ENCODE peak calls at places on chromosomes 16 and 17, in five cellular contexts. Y is AG04450, E is SK-N-SH, C is left ventricle myocardium inferior, Q is fibroblast of lung. R is an unnamed sample.

GRCh38 chr17:55089955-55090573 is 121.5 kb downstream of the STXBP4 start:
- DNase-seq in C (no peak), E (no peak), Y (no peak), Q (peak), R (no peak)

GRCh38 chr16:82016268-82016667 is 5.0 kb upstream of the SDR42E1 start:
- DNase-seq in Q (peak), Y (no peak), C (no peak), E (peak), R (no peak)

GRCh38 chr17:40727447-40728231 is 24.1 kb upstream of the KRT24 start:
- DNase-seq in C (no peak), Y (peak), Q (peak), E (no peak), R (no peak)

GRCh38 chr16:12706628-12707027 is 97.1 kb downstream of the CPPED1 start:
- DNase-seq in Y (no peak), Q (no peak), E (no peak), C (no peak), R (no peak)

GRCh38 chr17:19752216-19753048 is 4.3 kb upstream of the ALDH3A1 start:
- DNase-seq in E (no peak), Q (no peak), Y (no peak), C (no peak), R (no peak)

GRCh38 chr17:69967910-69968411 is 107.1 kb upstream of the KCNJ16 start:
- DNase-seq in C (no peak), Q (peak), E (no peak), Y (peak), R (peak)

GRCh38 chr17:12789075-12789975 is at the start of gene ARHGAP44:
- DNase-seq in E (peak), Q (peak), Y (no peak), C (peak), R (no peak)

GRCh38 chr16:55737318-55737717 is 81.5 kb downstream of the SLC6A2 start:
- DNase-seq in Q (no peak), E (no peak), C (no peak), Y (no peak), R (no peak)

GRCh38 chr16:31130336-31130812 is 5.2 kb downstream of the PRSS8 start:
- DNase-seq in Y (no peak), Q (no peak), E (no peak), C (no peak), R (no peak)

GRCh38 chr16:2467301-2468141 is 3.6 kb upstream of the NTN3 start:
- DNase-seq in C (peak), Q (peak), E (peak), Y (no peak), R (no peak)
- TF ChIP-seq CTCF in C (peak), Q (no peak), E (no peak), Y (no peak), R (no peak)

GRCh38 chr17:78532922-78533640 is 44.1 kb downstream of the DNAH17 start:
- DNase-seq in E (no peak), Y (no peak), C (no peak), Q (peak), R (no peak)
- H3K4me3 ChIP-seq in E (no peak), Y (no peak), C (no peak), Q (no peak), R (no peak)

DNA sequence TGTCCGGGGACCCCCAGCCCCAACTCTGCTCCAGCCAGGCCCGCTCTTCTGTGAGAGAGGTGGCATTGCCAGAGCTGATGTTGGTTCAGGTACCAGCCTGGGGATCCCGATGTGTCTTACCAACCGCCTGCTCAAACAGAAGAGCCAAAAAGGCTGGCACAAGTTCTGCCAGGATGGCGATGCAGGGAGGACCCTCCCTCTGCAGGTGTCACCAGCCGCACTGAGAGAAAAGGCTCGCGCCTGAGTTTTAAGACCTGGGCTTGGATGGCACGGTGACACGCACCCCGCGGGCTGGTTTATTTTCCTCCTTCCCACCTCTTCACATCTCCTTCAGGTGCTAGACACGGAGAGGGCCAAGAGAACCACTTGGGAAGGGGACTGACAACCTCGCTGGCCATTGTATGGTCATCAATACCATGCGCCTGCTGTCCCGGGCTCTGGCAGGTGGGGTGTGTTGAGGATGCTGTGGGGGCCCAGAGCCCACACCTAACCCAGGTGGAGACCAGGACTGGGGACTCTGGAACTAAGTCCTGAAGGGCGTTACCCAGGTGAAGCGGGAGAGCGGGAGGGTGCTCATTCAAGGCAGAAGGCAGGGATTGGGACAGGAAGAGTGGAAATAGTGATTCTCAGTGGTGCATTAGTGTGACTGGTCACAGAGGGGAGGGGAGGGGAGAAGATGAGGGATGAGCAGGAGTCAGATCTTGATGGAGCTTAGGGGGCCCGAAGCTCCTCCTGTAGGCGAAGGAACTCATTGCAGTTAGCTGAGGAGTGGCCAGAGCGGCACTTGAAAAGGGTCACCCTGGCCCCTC is 16.3 kb downstream of the FOXJ1 start:
- DNase-seq in Y (no peak), E (peak), Q (no peak), C (no peak), R (no peak)
- TF ChIP-seq CTCF in Y (peak), E (peak), Q (peak), C (no peak), R (peak)

GRCh38 chr17:48626470-48627241 is 498 bp upstream of the HOXB9 start:
- DNase-seq in C (no peak), Y (no peak), Q (no peak), E (no peak), R (no peak)
- H3K4me3 ChIP-seq in C (peak), Y (no peak), Q (no peak), E (no peak), R (no peak)

R was measured in BJ.